ENCODE peak calls at places on chromosomes 11 and 22, in six cellular contexts. R is keratinocyte, M is thoracic aorta, A is right atrium auricular region, C is neural progenitor cell, Y is bronchial epithelial cell. O is an unnamed sample. For H3K27me3, the result is how much of the 10 kb centered on the place peaks cover.

GRCh38 chr11:37557990-37558389 is 960.0 kb upstream of the RAG2 start:
- DNase-seq in R (no peak), M (no peak), A (no peak), C (no peak), Y (no peak), O (no peak)

GRCh38 chr11:96267490-96268010 is 75.4 kb downstream of the MAML2 start:
- DNase-seq in R (no peak), M (no peak), A (no peak), C (no peak), Y (no peak), O (no peak)

GRCh38 chr11:127875076-127875475 is 712.3 kb downstream of the ETS1 start:
- DNase-seq in R (no peak), M (no peak), A (no peak), C (no peak), Y (no peak), O (no peak)

GRCh38 chr11:18368236-18368635 is 26.1 kb upstream of the LDHA start:
- DNase-seq in R (no peak), M (no peak), A (no peak), C (no peak), Y (peak), O (no peak)

GRCh38 chr11:44927174-44927661 is 23.5 kb downstream of the TP53I11 start:
- DNase-seq in R (no peak), M (no peak), A (peak), C (peak), Y (peak), O (no peak)

GRCh38 chr11:128908391-128909246 is 17.5 kb downstream of the KCNJ5 start:
- DNase-seq in R (no peak), M (peak), A (peak), C (no peak), Y (peak), O (no peak)

GRCh38 chr22:27668828-27669797 is 132.4 kb downstream of the MN1 start:
- DNase-seq in R (no peak), M (no peak), A (peak), C (no peak), Y (peak), O (no peak)

GRCh38 chr11:47087801-47088200 is 88.9 kb downstream of the ARFGAP2 start:
- DNase-seq in R (no peak), M (no peak), A (no peak), C (no peak), Y (no peak), O (no peak)

GRCh38 chr11:96162816-96163499 is 180.0 kb downstream of the MAML2 start:
- DNase-seq in R (no peak), M (no peak), A (no peak), C (no peak), Y (peak), O (no peak)

GRCh38 chr11:45927684-45928413 is 5.4 kb downstream of the LARGE2 start:
- DNase-seq in R (no peak), M (no peak), A (no peak), C (no peak), Y (no peak), O (no peak)

GRCh38 chr11:126132319-126132718 is 69.7 kb upstream of the CDON start:
- DNase-seq in R (peak), M (no peak), A (no peak), C (no peak), Y (peak), O (no peak)

GRCh38 chr22:24576793-24577192 is 16.1 kb downstream of the LRRC75B start:
- DNase-seq in R (no peak), M (no peak), A (no peak), C (no peak), Y (no peak), O (no peak)

DNA sequence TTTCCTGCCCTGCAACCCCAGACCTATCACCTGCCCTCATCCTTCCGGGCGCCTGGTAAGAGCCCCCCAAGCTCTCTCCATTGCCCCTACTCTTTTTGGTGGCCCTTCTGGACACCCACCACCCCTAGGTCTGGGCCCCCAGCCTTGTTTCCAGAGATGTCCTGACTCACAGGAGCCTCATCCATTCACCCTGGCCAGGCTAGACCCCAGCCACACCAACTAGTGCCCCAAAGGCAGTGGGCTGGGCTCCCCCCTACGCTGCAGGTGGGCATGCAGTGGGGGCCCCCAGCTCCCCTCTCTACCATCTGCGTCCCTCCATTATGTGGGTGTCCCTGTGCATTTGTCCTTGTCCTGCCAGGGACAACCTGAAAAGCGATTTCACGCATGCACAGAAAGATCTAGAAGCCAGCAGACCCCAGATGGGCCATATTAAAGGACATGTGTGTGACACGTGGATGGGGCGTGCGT is 1.4 kb downstream of the MRGPRF start:
- DNase-seq in R (no peak), M (no peak), A (no peak), C (no peak), Y (no peak), O (no peak)
- H3K27me3 ChIP-seq in R (under half), M (under half), A (under half), C (under half), Y (under half), O (under half)

DNA sequence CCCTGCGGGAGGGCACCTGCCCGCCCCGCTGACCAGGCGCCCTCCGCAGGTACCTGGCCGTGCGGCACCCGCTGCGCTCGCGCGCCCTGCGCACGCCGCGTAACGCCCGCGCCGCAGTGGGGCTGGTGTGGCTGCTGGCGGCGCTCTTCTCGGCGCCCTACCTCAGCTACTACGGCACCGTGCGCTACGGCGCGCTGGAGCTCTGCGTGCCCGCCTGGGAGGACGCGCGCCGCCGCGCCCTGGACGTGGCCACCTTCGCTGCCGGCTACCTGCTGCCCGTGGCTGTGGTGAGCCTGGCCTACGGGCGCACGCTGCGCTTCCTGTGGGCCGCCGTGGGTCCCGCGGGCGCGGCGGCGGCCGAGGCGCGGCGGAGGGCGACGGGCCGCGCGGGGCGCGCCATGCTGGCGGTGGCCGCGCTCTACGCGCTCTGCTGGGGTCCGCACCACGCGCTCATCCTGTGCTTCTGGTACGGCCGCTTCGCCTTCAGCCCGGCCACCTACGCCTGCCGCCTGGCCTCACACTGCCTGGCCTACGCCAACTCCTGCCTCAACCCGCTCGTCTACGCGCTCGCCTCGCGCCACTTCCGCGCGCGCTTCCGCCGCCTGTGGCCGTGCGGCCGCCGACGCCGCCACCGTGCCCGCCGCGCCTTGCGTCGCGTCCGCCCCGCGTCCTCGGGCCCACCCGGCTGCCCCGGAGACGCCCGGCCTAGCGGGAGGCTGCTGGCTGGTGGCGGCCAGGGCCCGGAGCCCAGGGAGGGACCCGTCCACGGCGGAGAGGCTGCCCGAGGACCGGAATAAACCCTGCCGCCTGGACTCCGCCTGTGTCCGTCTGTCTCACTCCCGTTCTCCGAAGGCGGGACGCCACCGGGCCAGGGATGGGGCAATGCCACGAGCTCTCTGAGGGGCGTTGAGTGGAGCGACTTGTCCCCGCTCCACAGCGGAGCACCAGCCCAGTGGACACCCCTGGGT is 1.8 kb downstream of the GALR3 start:
- DNase-seq in R (no peak), M (no peak), A (no peak), C (peak), Y (no peak), O (no peak)
- H3K4me3 ChIP-seq in R (no peak), M (peak), A (peak), C (peak), Y (peak), O (peak)

GRCh38 chr11:120020981-120021380 is 116.9 kb downstream of the TRIM29 start:
- DNase-seq in R (no peak), M (no peak), A (no peak), C (no peak), Y (no peak), O (no peak)

GRCh38 chr11:120019191-120019590 is 118.7 kb downstream of the TRIM29 start:
- DNase-seq in R (no peak), M (no peak), A (no peak), C (no peak), Y (no peak), O (no peak)

GRCh38 chr11:120021978-120022377 is 115.9 kb downstream of the TRIM29 start:
- DNase-seq in R (no peak), M (no peak), A (no peak), C (no peak), Y (no peak), O (no peak)

GRCh38 chr11:120021391-120021953 is 116.4 kb downstream of the TRIM29 start:
- DNase-seq in R (no peak), M (no peak), A (no peak), C (no peak), Y (no peak), O (no peak)

DNA sequence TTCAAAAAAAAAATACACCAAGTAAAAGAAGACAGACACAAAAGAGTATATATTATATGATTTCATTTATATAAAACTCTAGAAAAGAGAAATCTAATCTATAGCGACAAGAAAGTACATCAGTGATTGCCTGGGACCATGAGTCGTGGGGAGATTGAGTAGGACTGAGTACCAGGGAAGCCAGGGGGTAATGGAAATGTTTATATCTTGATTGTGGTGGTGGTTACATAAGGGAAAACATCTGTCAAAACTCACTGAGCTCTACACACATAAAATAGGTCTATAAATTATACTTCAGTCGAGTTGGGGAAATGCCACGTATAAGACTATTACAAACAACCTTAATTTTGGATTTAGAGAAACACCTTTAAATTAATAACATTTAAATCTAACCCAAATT is 117.4 kb downstream of the TRIM29 start:
- DNase-seq in R (no peak), M (no peak), A (no peak), C (no peak), Y (no peak), O (no peak)
- H3K27me3 ChIP-seq in R (under half), M (under half), A (under half), C (under half), Y (under half), O (under half)

DNA sequence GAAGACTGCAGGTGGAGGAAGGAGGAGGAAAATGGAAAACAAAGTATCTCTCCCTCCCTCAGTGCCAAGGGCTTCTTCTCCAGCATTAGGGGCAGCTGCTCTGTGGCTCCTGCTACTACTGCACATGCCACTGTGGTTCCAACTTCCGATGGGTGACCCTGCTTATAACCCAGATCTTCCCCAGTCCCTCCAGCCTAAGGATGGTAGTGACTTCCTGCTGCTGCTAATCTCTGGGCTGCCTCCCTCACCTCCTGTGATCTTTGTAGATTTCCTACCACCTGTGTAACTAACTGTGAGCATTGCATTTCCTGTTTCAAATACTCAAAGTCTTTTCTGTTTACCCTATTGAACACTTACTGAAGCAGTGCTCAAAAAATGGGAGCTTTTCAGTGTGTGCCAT is 28.7 kb upstream of the TRPC6 start:
- DNase-seq in R (no peak), M (no peak), A (no peak), C (no peak), Y (no peak), O (no peak)
- H3K4me3 ChIP-seq in R (no peak), M (no peak), A (no peak), C (no peak), Y (no peak), O (no peak)

DNA sequence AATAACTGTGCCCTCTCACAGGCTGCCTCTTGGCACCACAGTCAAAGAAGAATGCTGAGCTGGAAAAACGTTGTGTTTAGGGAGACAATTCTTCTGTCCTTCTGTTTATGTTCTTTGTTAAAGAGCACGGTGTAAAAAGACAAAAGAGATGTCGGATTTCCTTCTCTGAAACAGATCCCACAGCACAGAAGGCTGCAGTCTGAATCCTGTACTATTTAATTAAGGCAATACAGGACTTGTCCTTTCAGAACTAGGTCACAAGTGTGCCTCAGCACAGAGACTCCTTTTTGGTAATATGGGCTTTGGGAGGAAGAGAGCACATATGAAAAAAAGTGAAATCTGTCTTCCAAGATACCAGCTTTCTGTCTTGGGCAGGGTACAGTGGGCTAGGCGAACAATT is 201.2 kb downstream of the NTM start:
- DNase-seq in R (no peak), M (no peak), A (no peak), C (no peak), Y (no peak), O (no peak)
- H3K27me3 ChIP-seq in R (under half), M (under half), A (under half), C (under half), Y (under half), O (under half)

GRCh38 chr11:2381494-2382128 is 4.5 kb downstream of the CD81 start:
- DNase-seq in R (no peak), M (no peak), A (no peak), C (no peak), Y (no peak), O (no peak)

GRCh38 chr11:2382129-2382517 is 5.0 kb downstream of the CD81 start:
- DNase-seq in R (no peak), M (no peak), A (no peak), C (no peak), Y (no peak), O (no peak)

GRCh38 chr11:2380396-2380795 is 3.3 kb downstream of the CD81 start:
- DNase-seq in R (no peak), M (no peak), A (no peak), C (no peak), Y (no peak), O (no peak)

GRCh38 chr11:2379471-2380174 is 2.5 kb downstream of the CD81 start:
- DNase-seq in R (no peak), M (no peak), A (no peak), C (no peak), Y (no peak), O (no peak)

GRCh38 chr11:2380807-2381350 is 3.8 kb downstream of the CD81 start:
- DNase-seq in R (no peak), M (no peak), A (peak), C (no peak), Y (no peak), O (no peak)
- H3K4me3 ChIP-seq in R (no peak), M (peak), A (peak), C (no peak), Y (no peak), O (no peak)

GRCh38 chr22:42280836-42281235 is 10.4 kb upstream of the TCF20 start:
- DNase-seq in R (no peak), M (no peak), A (no peak), C (no peak), Y (peak), O (no peak)
- H3K27me3 ChIP-seq in R (under half), M (under half), A (under half), C (half or more), Y (under half), O (under half)

GRCh38 chr11:101126551-101127347 is 2.9 kb downstream of the PGR start:
- DNase-seq in R (no peak), M (no peak), A (peak), C (peak), Y (no peak), O (peak)
- H3K4me3 ChIP-seq in R (peak), M (peak), A (peak), C (peak), Y (peak), O (peak)